ENCODE peak calls at places on chromosomes 5 and 9, in five cellular contexts. Z is uterus, A is astrocyte, O is tibial nerve, K is fibroblast of lung. Q is an unnamed sample.

GRCh38 chr9:137396227-137396626 is 26.7 kb downstream of the EXD3 start:
- DNase-seq in Z (no peak), A (peak; percentile 94), O (no peak), K (peak; percentile 83), Q (no peak)

GRCh38 chr9:5574998-5575397 is 53.9 kb upstream of the RIC1 start:
- DNase-seq in Z (no peak), A (no peak), O (no peak), K (no peak), Q (no peak)

GRCh38 chr5:26245327-26245726 is 793.1 kb downstream of the CDH9 start:
- DNase-seq in Z (no peak), A (no peak), O (no peak), K (no peak), Q (no peak)

GRCh38 chr5:172681421-172681820 is 40.4 kb downstream of the NEURL1B start:
- DNase-seq in Z (no peak), A (no peak), O (no peak), K (no peak), Q (no peak)

GRCh38 chr5:88602584-88602983 is 280.4 kb downstream of the MEF2C start:
- DNase-seq in Z (no peak), A (no peak), O (no peak), K (no peak), Q (no peak)

GRCh38 chr9:86434039-86434726 is 80.0 kb upstream of the TUT7 start:
- DNase-seq in Z (peak; percentile 85), A (peak; percentile 88), O (no peak), K (peak; percentile 86), Q (no peak)

GRCh38 chr5:165956854-165957253 is 2334.6 kb upstream of the WWC1 start:
- DNase-seq in Z (no peak), A (no peak), O (no peak), K (no peak), Q (no peak)

GRCh38 chr9:136773386-136774044 is 9.2 kb upstream of the LCN15 start:
- DNase-seq in Z (no peak), A (no peak), O (no peak), K (no peak), Q (no peak)

GRCh38 chr5:170078931-170079330 is 26.8 kb upstream of the FOXI1 start:
- DNase-seq in Z (no peak), A (no peak), O (no peak), K (no peak), Q (no peak)

GRCh38 chr5:65820373-65820772 is 98.4 kb downstream of the NLN start:
- DNase-seq in Z (no peak), A (no peak), O (no peak), K (no peak), Q (no peak)

GRCh38 chr5:39461007-39461682 is 36.4 kb upstream of the DAB2 start:
- DNase-seq in Z (no peak), A (no peak), O (no peak), K (no peak), Q (no peak)

GRCh38 chr5:112995764-112996618 is 19.4 kb downstream of the DCP2 start:
- DNase-seq in Z (peak; percentile 77), A (no peak), O (peak; percentile 78), K (peak; percentile 78), Q (peak; percentile 94)

GRCh38 chr5:12488161-12488560 is 583.9 kb upstream of the CTNND2 start:
- DNase-seq in Z (no peak), A (no peak), O (no peak), K (no peak), Q (no peak)

GRCh38 chr5:139705191-139705590 is 57.0 kb downstream of the CXXC5 start:
- DNase-seq in Z (no peak), A (no peak), O (no peak), K (no peak), Q (no peak)

GRCh38 chr5:65205016-65205415 is 276.7 kb downstream of the ADAMTS6 start:
- DNase-seq in Z (no peak), A (no peak), O (no peak), K (peak; percentile 54), Q (no peak)

GRCh38 chr5:178542455-178542854 is 47.7 kb downstream of the COL23A1 start:
- DNase-seq in Z (no peak), A (peak; percentile 49), O (no peak), K (no peak), Q (no peak)

GRCh38 chr9:76880210-76880609 is 25.7 kb downstream of the PRUNE2 start:
- DNase-seq in Z (no peak), A (no peak), O (no peak), K (no peak), Q (no peak)

GRCh38 chr5:30764704-30765103 is 428.8 kb upstream of the CDH6 start:
- DNase-seq in Z (no peak), A (peak; percentile 49), O (no peak), K (no peak), Q (no peak)

GRCh38 chr9:112751059-112751795 is 667 bp downstream of the SNX30 start:
- DNase-seq in Z (peak; percentile 40), A (peak; percentile 83), O (no peak), K (peak; percentile 75), Q (peak; percentile 93)

GRCh38 chr9:122151267-122151828 is 8.2 kb downstream of the NDUFA8 start:
- DNase-seq in Z (no peak), A (no peak), O (no peak), K (no peak), Q (no peak)

GRCh38 chr9:115952667-115953316 is 200.8 kb upstream of the PAPPA start:
- DNase-seq in Z (no peak), A (peak; percentile 81), O (no peak), K (peak; percentile 96), Q (no peak)

GRCh38 chr9:98576354-98576753 is 132.4 kb downstream of the GABBR2 start:
- DNase-seq in Z (no peak), A (no peak), O (no peak), K (no peak), Q (no peak)
- H3K27me3 ChIP-seq in Z (no peaks in the 10 kb centered on the region), A (peaks cover 23% of the 10 kb centered on the region), O (no peaks in the 10 kb centered on the region), K (peaks cover 2% of the 10 kb centered on the region), Q (peaks cover 27% of the 10 kb centered on the region)

GRCh38 chr5:137098663-137099062 is 400.5 kb downstream of the SPOCK1 start:
- DNase-seq in Z (no peak), A (no peak), O (no peak), K (no peak), Q (no peak)

GRCh38 chr5:137098238-137098637 is 400.9 kb downstream of the SPOCK1 start:
- DNase-seq in Z (no peak), A (no peak), O (no peak), K (no peak), Q (no peak)

GRCh38 chr5:137105351-137105750 is 393.8 kb downstream of the SPOCK1 start:
- DNase-seq in Z (no peak), A (no peak), O (no peak), K (no peak), Q (no peak)

GRCh38 chr5:137099651-137100050 is 399.5 kb downstream of the SPOCK1 start:
- DNase-seq in Z (no peak), A (no peak), O (no peak), K (no peak), Q (no peak)

DNA sequence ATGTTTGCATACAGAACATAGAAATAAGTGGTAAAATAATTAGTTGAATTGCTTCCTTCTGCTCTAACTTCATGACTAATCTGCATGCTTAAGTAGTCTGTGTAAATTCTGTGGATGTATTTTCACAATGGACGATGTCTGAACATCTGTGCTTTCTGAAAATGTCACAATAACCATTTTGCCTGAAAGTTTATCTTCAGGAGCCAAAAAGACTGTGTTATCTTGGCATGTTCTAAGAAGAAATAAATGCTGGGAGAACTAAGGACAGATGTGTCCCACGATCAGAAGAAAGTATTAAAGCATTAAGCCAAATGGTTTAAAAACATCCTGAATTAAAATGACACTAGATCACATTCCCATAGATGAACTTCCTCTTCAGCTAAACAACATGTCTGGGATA is 397.6 kb downstream of the SPOCK1 start:
- DNase-seq in Z (no peak), A (no peak), O (no peak), K (no peak), Q (no peak)
- H3K27me3 ChIP-seq in Z (no peaks in the 10 kb centered on the region), A (no peaks in the 10 kb centered on the region), O (no peaks in the 10 kb centered on the region), K (no peaks in the 10 kb centered on the region), Q (peaks cover 2% of the 10 kb centered on the region)

GRCh38 chr5:93569295-93570164 is 11.5 kb downstream of the NR2F1-AS1 start:
- DNase-seq in Z (no peak), A (no peak), O (no peak), K (no peak), Q (no peak)
- H3K27me3 ChIP-seq in Z (no peaks in the 10 kb centered on the region), A (no peaks in the 10 kb centered on the region), O (no peaks in the 10 kb centered on the region), K (no peaks in the 10 kb centered on the region), Q (no peaks in the 10 kb centered on the region)

GRCh38 chr5:1007221-1007680 is 1.4 kb upstream of the NKD2 start:
- DNase-seq in Z (no peak), A (no peak), O (no peak), K (no peak), Q (no peak)

GRCh38 chr5:1005362-1005851 is 3.2 kb upstream of the NKD2 start:
- DNase-seq in Z (peak; percentile 14), A (no peak), O (peak; percentile 10), K (no peak), Q (no peak)

GRCh38 chr5:1007681-1008450 is 736 bp upstream of the NKD2 start:
- DNase-seq in Z (peak; percentile 15), A (no peak), O (peak; percentile 8), K (no peak), Q (no peak)

GRCh38 chr5:1005904-1006655 is 2.5 kb upstream of the NKD2 start:
- DNase-seq in Z (peak; percentile 8), A (no peak), O (no peak), K (no peak), Q (no peak)

GRCh38 chr5:1006656-1007071 is 1.9 kb upstream of the NKD2 start:
- DNase-seq in Z (peak; percentile 3), A (no peak), O (peak; percentile 2), K (no peak), Q (no peak)
- H3K27me3 ChIP-seq in Z (peaks cover 4% of the 10 kb centered on the region), A (peaks cover 60% of the 10 kb centered on the region), O (peaks cover 2% of the 10 kb centered on the region), K (peaks cover 37% of the 10 kb centered on the region), Q (peaks cover 13% of the 10 kb centered on the region)

DNA sequence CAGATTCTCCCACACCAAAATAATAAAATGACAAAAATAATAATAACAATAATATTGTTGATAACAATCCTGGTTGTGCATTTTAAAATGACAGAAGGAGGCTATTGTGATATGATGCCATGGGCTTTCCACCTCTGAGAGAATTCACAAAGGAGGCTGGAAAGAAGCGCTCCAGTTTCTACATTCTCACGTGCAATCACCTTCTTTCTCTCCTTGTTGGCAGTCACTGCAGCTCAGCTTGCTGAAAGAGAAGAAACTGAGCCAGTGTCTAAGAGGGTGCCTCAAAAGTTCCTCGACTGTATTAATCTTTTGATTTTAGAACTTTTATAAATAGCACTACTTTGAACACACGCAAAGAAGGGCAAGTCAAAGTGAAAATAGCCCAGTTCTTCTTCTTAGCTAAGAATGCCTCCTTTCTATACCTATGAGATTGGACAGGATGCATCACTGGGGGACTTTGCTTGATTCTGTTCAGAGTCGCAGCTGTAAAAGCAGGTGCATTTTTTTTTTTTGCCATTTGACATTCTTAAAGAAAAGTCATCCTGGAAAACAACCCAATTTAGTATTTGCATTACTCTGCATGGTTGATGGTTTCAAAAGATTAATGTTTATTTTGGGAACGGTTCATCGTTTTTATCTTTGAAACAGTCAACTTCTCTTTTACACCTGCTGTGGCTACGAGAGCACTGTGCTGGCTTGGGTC is 12.4 kb upstream of the SUB1 start:
- DNase-seq in Z (no peak), A (no peak), O (no peak), K (no peak), Q (no peak)
- H3K27me3 ChIP-seq in Z (no peaks in the 10 kb centered on the region), A (no peaks in the 10 kb centered on the region), O (no peaks in the 10 kb centered on the region), K (no peaks in the 10 kb centered on the region), Q (no peaks in the 10 kb centered on the region)

DNA sequence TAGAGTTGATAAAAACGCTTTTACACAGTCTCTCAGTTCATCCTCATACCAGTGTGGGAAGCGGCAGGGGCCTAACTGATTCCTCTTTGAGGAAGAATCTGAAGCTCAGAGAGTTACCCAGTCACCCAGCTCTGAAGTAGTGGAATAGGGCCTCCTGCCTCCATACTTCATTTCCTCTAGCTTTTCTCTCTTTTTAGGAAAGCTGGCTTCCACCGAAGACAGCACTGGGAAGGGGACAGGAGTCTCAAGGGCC is 3.2 kb downstream of the MCIDAS start:
- DNase-seq in Z (no peak), A (no peak), O (no peak), K (no peak), Q (peak; percentile 91)
- H3K27me3 ChIP-seq in Z (peaks cover 88% of the 10 kb centered on the region), A (peaks cover 90% of the 10 kb centered on the region), O (no peaks in the 10 kb centered on the region), K (peaks cover 88% of the 10 kb centered on the region), Q (peaks cover 86% of the 10 kb centered on the region)